ENCODE peak calls at places on chromosomes 5 and 9, in seven cellular contexts. L is endothelial cell of umbilical vein, T is HepG2, A is PC-3, X is GM23248, I is hepatocyte, U is neural progenitor cell. K is an unnamed sample.
A peak's percentile ranks its signal among the peaks of the same experiment; 100 is the strongest.

GRCh38 chr5:31987985-31988710 is 186.0 kb downstream of the GOLPH3 start:
- DNase-seq in A (peak; percentile 99), U (no peak), L (no peak), I (peak; percentile 57), X (peak; percentile 96), T (no peak), K (no peak)

GRCh38 chr9:88789785-88790184 is 201.5 kb upstream of the S1PR3 start:
- DNase-seq in L (no peak), U (no peak), I (no peak), T (no peak), X (peak; percentile 86), A (no peak), K (no peak)

GRCh38 chr5:429453-430188 is 13.4 kb upstream of the EXOC3 start:
- DNase-seq in I (no peak), L (no peak), T (no peak), A (no peak), U (no peak), X (peak; percentile 78), K (no peak)

GRCh38 chr5:109849478-109850088 is 159.9 kb downstream of the MAN2A1 start:
- DNase-seq in T (no peak), X (no peak), A (no peak), L (no peak), U (no peak), I (no peak), K (no peak)

GRCh38 chr9:74555625-74556024 is 58.5 kb downstream of the RORB start:
- DNase-seq in U (no peak), L (no peak), X (no peak), T (no peak), I (no peak), A (no peak), K (no peak)

GRCh38 chr5:168291281-168291960 is at the start of gene WWC1:
- DNase-seq in U (peak; percentile 92), X (peak; percentile 77), A (peak; percentile 91), I (peak; percentile 94), T (peak; percentile 63), L (no peak), K (peak; percentile 92)

GRCh38 chr9:110579763-110580255 is 268 bp upstream of the SVEP1 start:
- DNase-seq in U (peak; percentile 69), L (no peak), X (peak; percentile 82), A (no peak), I (peak; percentile 35), T (no peak), K (peak; percentile 78)

GRCh38 chr9:79682076-79682736 is 110.4 kb downstream of the TLE4 start:
- DNase-seq in I (peak; percentile 60), T (peak; percentile 24), A (no peak), L (peak; percentile 79), X (no peak), U (peak; percentile 22), K (no peak)

GRCh38 chr5:110362252-110362651 is 364.2 kb downstream of the TMEM232 start:
- DNase-seq in U (no peak), X (peak; percentile 28), L (no peak), T (no peak), I (no peak), A (peak; percentile 3), K (no peak)

GRCh38 chr9:114489928-114490327 is 15.3 kb downstream of the WHRN start:
- DNase-seq in A (no peak), I (no peak), L (no peak), X (no peak), U (no peak), T (no peak), K (no peak)

GRCh38 chr9:89864257-89864656 is 259.4 kb downstream of the GADD45G start:
- DNase-seq in L (no peak), X (no peak), T (no peak), U (no peak), A (no peak), I (no peak), K (no peak)

GRCh38 chr9:129923589-129923988 is 88.3 kb downstream of the USP20 start:
- DNase-seq in I (no peak), T (no peak), L (no peak), X (no peak), A (no peak), U (no peak), K (no peak)
- H4K20me1 ChIP-seq in I (no peaks in the 10 kb centered on the region), T (no peaks in the 10 kb centered on the region), L (no peaks in the 10 kb centered on the region), X (no peaks in the 10 kb centered on the region), A (no peaks in the 10 kb centered on the region), U (no peaks in the 10 kb centered on the region), K (no peaks in the 10 kb centered on the region)

DNA sequence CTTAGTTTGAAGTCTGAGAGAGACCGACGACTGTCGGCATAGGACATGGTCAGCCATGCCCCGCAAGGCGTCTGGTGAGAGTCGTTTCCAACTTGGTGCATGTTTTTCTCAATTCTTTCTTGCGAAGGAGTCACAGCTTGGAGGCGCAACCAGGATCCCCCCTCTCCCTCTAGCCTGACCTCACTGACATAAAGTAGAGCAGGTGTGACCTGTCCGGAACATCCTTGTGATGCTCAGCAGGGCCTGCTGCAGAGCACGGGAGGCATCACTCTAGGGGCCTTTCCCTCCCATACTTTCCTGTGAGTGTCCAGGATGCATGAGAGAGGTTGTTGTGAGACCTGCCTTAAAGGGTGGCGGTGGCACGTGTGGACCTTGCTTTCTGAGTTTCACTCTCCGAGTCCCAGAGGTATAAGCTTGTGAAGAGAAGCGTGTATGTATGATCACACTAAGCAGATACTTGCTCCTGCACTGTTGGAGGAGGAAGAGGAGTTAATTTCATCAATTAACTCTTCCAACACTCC is 5.0 kb downstream of the TENT4A start:
- DNase-seq in T (no peak), U (no peak), X (no peak), A (no peak), I (no peak), L (no peak), K (no peak)
- H4K20me1 ChIP-seq in T (peaks cover 81% of the 10 kb centered on the region), U (peaks cover 89% of the 10 kb centered on the region), X (no peaks in the 10 kb centered on the region), A (peaks cover 74% of the 10 kb centered on the region), I (peaks cover 87% of the 10 kb centered on the region), L (peaks cover 7% of the 10 kb centered on the region), K (peaks cover 86% of the 10 kb centered on the region)

GRCh38 chr5:36938129-36938528 is 61.6 kb downstream of the NIPBL start:
- DNase-seq in A (no peak), L (no peak), T (no peak), X (no peak), I (no peak), U (peak; percentile 55), K (no peak)
- H4K20me1 ChIP-seq in A (peaks cover 23% of the 10 kb centered on the region), L (peaks cover 7% of the 10 kb centered on the region), T (peaks cover 19% of the 10 kb centered on the region), X (peaks cover 40% of the 10 kb centered on the region), I (peaks cover 86% of the 10 kb centered on the region), U (peaks cover 91% of the 10 kb centered on the region), K (peaks cover 71% of the 10 kb centered on the region)

GRCh38 chr9:34656992-34657391 is 5.0 kb downstream of the IL11RA start:
- DNase-seq in T (no peak), L (no peak), X (no peak), A (no peak), U (no peak), I (peak; percentile 2), K (no peak)

GRCh38 chr9:34659592-34660253 is 2.7 kb downstream of the CCL27 start:
- DNase-seq in X (no peak), L (no peak), T (no peak), A (peak; percentile 57), U (no peak), I (peak; percentile 13), K (no peak)

GRCh38 chr9:34655394-34655793 is 3.4 kb downstream of the IL11RA start:
- DNase-seq in I (no peak), X (no peak), L (no peak), U (no peak), T (no peak), A (no peak), K (no peak)

GRCh38 chr9:34654317-34655083 is 2.5 kb downstream of the IL11RA start:
- DNase-seq in A (no peak), U (no peak), T (no peak), X (peak; percentile 79), L (peak; percentile 36), I (peak; percentile 68), K (peak; percentile 92)

DNA sequence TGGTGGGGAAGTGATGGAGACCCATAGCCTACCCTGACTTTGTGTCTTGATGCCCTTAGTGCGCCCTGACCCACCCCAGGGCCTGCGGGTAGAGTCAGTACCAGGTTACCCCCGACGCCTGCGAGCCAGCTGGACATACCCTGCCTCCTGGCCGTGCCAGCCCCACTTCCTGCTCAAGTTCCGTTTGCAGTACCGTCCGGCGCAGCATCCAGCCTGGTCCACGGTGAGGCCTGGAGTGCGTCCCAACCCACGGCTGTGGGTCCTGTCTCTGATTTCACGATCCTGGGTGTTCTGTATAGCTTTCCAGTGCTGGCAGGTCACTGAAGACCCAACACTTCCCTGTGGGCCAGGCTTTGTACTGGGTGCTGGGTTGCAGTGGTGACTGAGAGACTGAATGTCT is 4.0 kb downstream of the CCL27 start:
- DNase-seq in X (no peak), A (no peak), U (no peak), L (no peak), I (peak; percentile 3), T (no peak), K (no peak)
- H4K20me1 ChIP-seq in X (no peaks in the 10 kb centered on the region), A (no peaks in the 10 kb centered on the region), U (no peaks in the 10 kb centered on the region), L (no peaks in the 10 kb centered on the region), I (no peaks in the 10 kb centered on the region), T (no peaks in the 10 kb centered on the region), K (no peaks in the 10 kb centered on the region)

K was measured in SK-N-SH.